ENCODE peak calls at places on chromosomes 4 and X, in six cellular contexts. W is heart left ventricle, L is osteoblast, E is OCI-LY7, H is pancreas, X is esophagus squamous epithelium. J is an unnamed sample.
A peak's percentile ranks its signal among the peaks of the same experiment; 100 is the strongest.

GRCh38 chr4:149735796-149736195 is 79.8 kb downstream of the IQCM start:
- DNase-seq in W (no peak), L (no peak), E (no peak), H (no peak), X (no peak), J (no peak)

GRCh38 chr4:25859429-25860148 is 3.2 kb downstream of the SEL1L3 start:
- DNase-seq in W (no peak), L (no peak), E (peak; percentile 80), H (no peak), X (no peak), J (no peak)

GRCh38 chrX:40176979-40177430 is 79.2 kb upstream of the BCOR start:
- DNase-seq in W (no peak), L (peak; percentile 81), E (no peak), H (no peak), X (no peak), J (no peak)

GRCh38 chr4:121950212-121950679 is 1.6 kb downstream of the TRPC3 start:
- DNase-seq in W (peak; percentile 87), L (peak; percentile 98), E (peak; percentile 29), H (peak; percentile 79), X (no peak), J (peak; percentile 13)

GRCh38 chrX:102651242-102651967 is at the start of gene GPRASP1:
- DNase-seq in W (peak; percentile 76), L (peak; percentile 78), E (no peak), H (peak; percentile 80), X (peak; percentile 9), J (no peak)

GRCh38 chr4:184616633-184617471 is 32.4 kb downstream of the CASP3 start:
- DNase-seq in W (no peak), L (no peak), E (no peak), H (no peak), X (no peak), J (no peak)

GRCh38 chrX:48590203-48591103 is 6.8 kb upstream of the WDR13 start:
- DNase-seq in W (no peak), L (no peak), E (no peak), H (no peak), X (no peak), J (no peak)

GRCh38 chr4:1359976-1360375 is 13.0 kb downstream of the UVSSA start:
- DNase-seq in W (no peak), L (no peak), E (no peak), H (peak; percentile 38), X (no peak), J (no peak)

GRCh38 chrX:115940348-115940747 is 230.2 kb upstream of the AGTR2 start:
- DNase-seq in W (no peak), L (no peak), E (no peak), H (no peak), X (no peak), J (no peak)

GRCh38 chr4:108114503-108114902 is 54.2 kb downstream of the LEF1 start:
- DNase-seq in W (no peak), L (no peak), E (peak; percentile 23), H (no peak), X (no peak), J (no peak)

GRCh38 chr4:107647591-107647990 is 72.4 kb downstream of the PAPSS1 start:
- DNase-seq in W (no peak), L (no peak), E (no peak), H (no peak), X (no peak), J (peak; percentile 81)

GRCh38 chr4:31516520-31516919 is 796.4 kb downstream of the PCDH7 start:
- DNase-seq in W (no peak), L (no peak), E (no peak), H (no peak), X (no peak), J (no peak)
- TF ChIP-seq CTCF in W (no peak), L (no peak), E (no peak), H (no peak), X (no peak), J (no peak)

DNA sequence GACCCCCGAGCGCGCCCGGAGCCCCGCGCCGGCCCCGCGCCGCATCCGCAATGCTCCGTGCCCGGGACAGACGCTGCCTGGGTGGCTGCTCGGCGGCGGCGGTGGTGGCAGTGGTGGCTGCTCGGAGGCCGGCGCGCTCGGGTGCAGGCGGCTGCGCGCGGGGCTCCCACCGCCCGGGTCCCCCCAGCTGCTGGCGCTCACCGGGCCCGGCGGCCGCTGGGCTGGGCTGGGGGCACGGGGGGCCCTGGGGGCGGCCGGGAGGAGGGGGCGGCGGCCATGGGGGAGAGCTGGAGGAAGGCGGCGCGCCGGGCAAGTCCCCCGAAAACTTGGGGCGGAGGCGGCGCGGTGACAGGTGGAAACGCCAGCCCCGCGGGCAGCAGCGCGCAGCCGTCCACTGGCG is 83.4 kb upstream of the DHRSX start:
- DNase-seq in W (no peak), L (peak; percentile 38), E (no peak), H (no peak), X (no peak), J (no peak)
- H3K4me3 ChIP-seq in W (no peak overlapping the region), L (no peak overlapping the region), E (no peak overlapping the region), H (no peak overlapping the region), X (no peak overlapping the region), J (no peak overlapping the region)

GRCh38 chrX:12526296-12526695 is 264.9 kb upstream of the PRPS2 start:
- DNase-seq in W (no peak), L (no peak), E (no peak), H (no peak), X (no peak), J (no peak)
- TF ChIP-seq CTCF in W (no peak), L (no peak), E (no peak), H (no peak), X (no peak), J (peak; percentile 7)

GRCh38 chrX:81202989-81203388 is 1.1 kb downstream of the SH3BGRL start:
- DNase-seq in W (no peak), L (no peak), E (no peak), H (no peak), X (no peak), J (no peak)
- H3K4me3 ChIP-seq in W (peak overlapping the region; percentile 63), L (peak overlapping the region; percentile 81), E (peak overlapping the region; percentile 95), H (peak overlapping the region; percentile 40), X (peak overlapping the region; percentile 53), J (peak overlapping the region; percentile 70)

GRCh38 chrX:95330292-95330691 is 1354.3 kb upstream of the DIAPH2 start:
- DNase-seq in W (no peak), L (no peak), E (no peak), H (no peak), X (no peak), J (no peak)

GRCh38 chrX:95332530-95332929 is 1352.1 kb upstream of the DIAPH2 start:
- DNase-seq in W (no peak), L (no peak), E (no peak), H (no peak), X (no peak), J (no peak)
- TF ChIP-seq CTCF in W (no peak), L (no peak), E (no peak), H (no peak), X (no peak), J (no peak)

GRCh38 chr4:39484582-39485272 is 25.9 kb downstream of the LIAS start:
- DNase-seq in W (no peak), L (no peak), E (no peak), H (no peak), X (no peak), J (no peak)

GRCh38 chr4:39480902-39481695 is 22.2 kb downstream of the LIAS start:
- DNase-seq in W (no peak), L (no peak), E (no peak), H (no peak), X (no peak), J (no peak)

GRCh38 chr4:39490322-39490721 is 31.5 kb downstream of the LIAS start:
- DNase-seq in W (no peak), L (no peak), E (no peak), H (no peak), X (no peak), J (no peak)

GRCh38 chr4:39486221-39486804 is 27.5 kb downstream of the LIAS start:
- DNase-seq in W (no peak), L (no peak), E (no peak), H (no peak), X (no peak), J (no peak)
- H3K4me3 ChIP-seq in W (no peak overlapping the region), L (no peak overlapping the region), E (no peak overlapping the region), H (no peak overlapping the region), X (no peak overlapping the region), J (no peak overlapping the region)

J was measured in AG09309.